ENCODE peak calls at places on chromosomes 7 and 10, in five cellular contexts. B, D, K, N and M are unnamed samples.

GRCh38 chr7:113774182-113774807 is 144.5 kb downstream of the PPP1R3A start:
- DNase-seq in B (peak; percentile 40), D (peak; percentile 8), K (no peak), N (peak; percentile 42), M (no peak)

GRCh38 chr10:44510716-44511115 is 125.8 kb upstream of the CXCL12 start:
- DNase-seq in B (peak; percentile 4), D (no peak), K (no peak), N (no peak), M (no peak)

GRCh38 chr10:49597426-49598163 is 12.5 kb upstream of the SLC18A3 start:
- DNase-seq in B (no peak), D (no peak), K (no peak), N (no peak), M (peak; percentile 24)

GRCh38 chr7:42661312-42661711 is 250.6 kb downstream of the C7orf25 start:
- DNase-seq in B (peak; percentile 77), D (no peak), K (no peak), N (no peak), M (no peak)

GRCh38 chr7:158432369-158433270 is 155.0 kb downstream of the PTPRN2 start:
- DNase-seq in B (peak; percentile 15), D (no peak), K (no peak), N (no peak), M (peak; percentile 71)

GRCh38 chr7:595621-596010 is 76.0 kb upstream of the PDGFA start:
- DNase-seq in B (no peak), D (no peak), K (no peak), N (no peak), M (no peak)

GRCh38 chr7:97027427-97028234 is 3.0 kb upstream of the DLX5 start:
- DNase-seq in B (peak; percentile 77), D (peak; percentile 86), K (peak; percentile 82), N (peak; percentile 72), M (peak; percentile 74)

GRCh38 chr7:7263297-7264230 is 81.2 kb downstream of the C1GALT1 start:
- DNase-seq in B (peak; percentile 33), D (no peak), K (no peak), N (no peak), M (no peak)

GRCh38 chr7:154424370-154424769 is 372.2 kb downstream of the DPP6 start:
- DNase-seq in B (no peak), D (no peak), K (no peak), N (no peak), M (no peak)

GRCh38 chr7:47587976-47588375 is 6.1 kb upstream of the TNS3 start:
- DNase-seq in B (no peak), D (no peak), K (no peak), N (no peak), M (no peak)

GRCh38 chr7:76272142-76272541 is 30.3 kb upstream of the HSPB1 start:
- DNase-seq in B (no peak), D (no peak), K (no peak), N (no peak), M (no peak)

GRCh38 chr7:6419310-6419773 is 28.4 kb downstream of the DAGLB start:
- DNase-seq in B (no peak), D (no peak), K (peak; percentile 58), N (no peak), M (no peak)

GRCh38 chr10:46020871-46021553 is 9.4 kb downstream of the NCOA4 start:
- DNase-seq in B (peak; percentile 42), D (no peak), K (no peak), N (no peak), M (no peak)

GRCh38 chr7:97982647-97983046 is 7.3 kb downstream of the OCM2 start:
- DNase-seq in B (no peak), D (no peak), K (no peak), N (no peak), M (no peak)

GRCh38 chr7:83469076-83469475 is 179.9 kb downstream of the SEMA3E start:
- DNase-seq in B (peak; percentile 34), D (no peak), K (no peak), N (no peak), M (no peak)

GRCh38 chr10:98391065-98391464 is 23.9 kb downstream of the PYROXD2 start:
- DNase-seq in B (no peak), D (no peak), K (no peak), N (peak; percentile 59), M (no peak)

GRCh38 chr7:144035385-144035784 is 13.4 kb upstream of the OR2A5 start:
- DNase-seq in B (no peak), D (no peak), K (no peak), N (no peak), M (no peak)

GRCh38 chr10:74008212-74008731 is 10.4 kb downstream of the VCL start:
- DNase-seq in B (peak; percentile 71), D (peak; percentile 49), K (no peak), N (peak; percentile 62), M (no peak)

GRCh38 chr10:11658801-11659368 is 47.4 kb upstream of the USP6NL start:
- DNase-seq in B (peak; percentile 32), D (no peak), K (no peak), N (peak; percentile 27), M (no peak)

GRCh38 chr7:44914992-44915607 is 29.8 kb upstream of the PURB start:
- DNase-seq in B (no peak), D (peak; percentile 57), K (no peak), N (peak; percentile 59), M (peak; percentile 65)

GRCh38 chr10:79098596-79099015 is 29.8 kb downstream of the ZMIZ1 start:
- DNase-seq in B (no peak), D (peak; percentile 62), K (no peak), N (peak; percentile 66), M (peak; percentile 60)

GRCh38 chr10:35387768-35388167 is 51.5 kb downstream of the CCNY start:
- DNase-seq in B (peak; percentile 61), D (no peak), K (no peak), N (peak; percentile 48), M (no peak)

GRCh38 chr7:23043441-23043840 is 29.5 kb upstream of the HYCC1 start:
- DNase-seq in B (no peak), D (no peak), K (no peak), N (no peak), M (no peak)

GRCh38 chr10:7245505-7245904 is 165.3 kb downstream of the SFMBT2 start:
- DNase-seq in B (no peak), D (no peak), K (no peak), N (no peak), M (no peak)

GRCh38 chr7:128217030-128217805 is 23.9 kb upstream of the LEP start:
- DNase-seq in B (peak; percentile 96), D (no peak), K (no peak), N (no peak), M (no peak)

GRCh38 chr7:4849390-4849789 is 12.4 kb downstream of the PAPOLB start:
- DNase-seq in B (peak; percentile 41), D (peak; percentile 55), K (no peak), N (peak; percentile 42), M (no peak)

GRCh38 chr10:3510741-3511140 is 274.3 kb downstream of the KLF6 start:
- DNase-seq in B (no peak), D (no peak), K (no peak), N (no peak), M (peak; percentile 40)

GRCh38 chr7:67692425-67692824 is 695.8 kb downstream of the TYW1 start:
- DNase-seq in B (peak; percentile 4), D (no peak), K (no peak), N (no peak), M (no peak)

GRCh38 chr7:27873981-27874957 is 134.3 kb downstream of the TAX1BP1 start:
- DNase-seq in B (no peak), D (no peak), K (peak; percentile 75), N (no peak), M (no peak)

GRCh38 chr10:86367339-86367951 is 850 bp upstream of the GRID1 start:
- DNase-seq in B (no peak), D (peak; percentile 52), K (peak; percentile 78), N (no peak), M (peak; percentile 53)

DNA sequence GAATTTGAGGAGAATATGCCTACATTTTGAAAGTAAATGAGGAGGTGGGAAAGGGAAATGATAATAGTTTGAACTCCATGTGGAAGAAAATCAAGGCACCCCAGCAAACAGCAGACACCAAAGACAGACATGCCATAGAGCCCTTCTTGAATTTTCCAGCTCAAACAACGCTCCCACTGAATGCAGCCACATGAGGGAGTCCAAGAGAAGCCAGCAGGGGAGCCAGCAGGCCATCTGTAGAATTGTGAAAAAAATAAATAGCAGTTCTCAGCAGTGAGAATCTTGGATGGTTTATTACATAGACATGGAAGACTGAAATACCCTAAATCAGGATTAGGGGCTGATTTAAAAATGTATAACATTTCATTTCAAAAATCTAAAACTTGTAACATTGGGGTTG is 1567.3 kb upstream of the LRRTM3 start:
- DNase-seq in B (no peak), D (peak; percentile 2), K (no peak), N (peak; percentile 18), M (no peak)
- TF ChIP-seq CTCF in B (peak; percentile 41), D (no peak), K (peak; percentile 44), N (peak; percentile 32), M (no peak)

GRCh38 chr7:134108803-134109202 is 18.3 kb upstream of the LRGUK start:
- DNase-seq in B (no peak), D (no peak), K (no peak), N (no peak), M (no peak)
- TF ChIP-seq CTCF in B (peak; percentile 22), D (no peak), K (no peak), N (no peak), M (no peak)

DNA sequence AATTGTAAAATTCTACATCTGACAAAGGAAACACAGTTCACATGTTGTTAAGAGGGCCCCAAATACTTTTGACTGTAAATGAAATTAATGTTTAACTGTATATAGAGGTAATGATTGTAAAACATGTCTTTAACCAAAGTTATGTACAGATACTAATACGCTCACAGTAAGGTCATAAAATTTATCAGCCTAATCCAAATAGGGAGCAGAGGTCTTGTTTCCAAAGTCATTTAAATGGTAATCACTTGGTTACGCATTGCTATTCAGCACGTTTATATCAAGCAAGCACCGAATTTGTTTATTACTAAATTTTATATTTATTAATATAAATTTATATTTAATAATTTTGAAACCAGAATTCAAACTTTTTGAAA is 1.4 kb downstream of the PHYHIPL start:
- DNase-seq in B (no peak), D (no peak), K (no peak), N (no peak), M (no peak)
- TF ChIP-seq CTCF in B (no peak), D (no peak), K (no peak), N (no peak), M (no peak)

GRCh38 chr10:113518816-113519591 is 33.8 kb upstream of the HABP2 start:
- DNase-seq in B (no peak), D (no peak), K (no peak), N (no peak), M (no peak)

GRCh38 chr10:113518415-113518814 is 34.4 kb upstream of the HABP2 start:
- DNase-seq in B (no peak), D (no peak), K (no peak), N (no peak), M (no peak)

GRCh38 chr10:113517893-113518240 is 35.0 kb upstream of the HABP2 start:
- DNase-seq in B (no peak), D (no peak), K (no peak), N (no peak), M (peak; percentile 14)

GRCh38 chr10:113520606-113521481 is 32.0 kb upstream of the HABP2 start:
- DNase-seq in B (peak; percentile 39), D (peak; percentile 69), K (peak; percentile 55), N (peak; percentile 60), M (peak; percentile 66)

GRCh38 chr10:113519616-113520015 is 33.2 kb upstream of the HABP2 start:
- DNase-seq in B (no peak), D (no peak), K (no peak), N (no peak), M (no peak)
- TF ChIP-seq CTCF in B (no peak), D (no peak), K (no peak), N (no peak), M (no peak)